ENCODE peak calls at places on chromosomes 13 and 19, in ten cellular contexts. One of them, this sample, is unnamed.
A peak's percentile ranks its signal among the peaks of the same experiment; 100 is the strongest.

GRCh38 chr13:66513728-66514127 is 716.4 kb downstream of the PCDH9 start:
- DNase-seq in Calu3: no peak
- DNase-seq in heart right ventricle: no peak
- DNase-seq in activated B cell treated with CpG ODN at 0.5 μM for 24 hours: no peak
- DNase-seq in OCI-LY7: no peak
- DNase-seq in nephron progenitor cell: no peak
- DNase-seq in pancreas: no peak
- DNase-seq in MM.1S: peak; percentile 76
- DNase-seq in tibial nerve: no peak
- DNase-seq in endothelial cell: no peak
- DNase-seq in this sample: no peak

GRCh38 chr19:35797663-35798062 is 15.0 kb downstream of the PRODH2 start:
- DNase-seq in Calu3: no peak
- DNase-seq in heart right ventricle: no peak
- DNase-seq in activated B cell treated with CpG ODN at 0.5 μM for 24 hours: no peak
- DNase-seq in OCI-LY7: no peak
- DNase-seq in nephron progenitor cell: peak; percentile 38
- DNase-seq in pancreas: no peak
- DNase-seq in MM.1S: no peak
- DNase-seq in tibial nerve: no peak
- DNase-seq in endothelial cell: no peak
- DNase-seq in this sample: no peak

GRCh38 chr19:2305424-2305823 is 2.5 kb downstream of the LINGO3 start:
- DNase-seq in Calu3: no peak
- DNase-seq in heart right ventricle: no peak
- DNase-seq in activated B cell treated with CpG ODN at 0.5 μM for 24 hours: no peak
- DNase-seq in OCI-LY7: no peak
- DNase-seq in nephron progenitor cell: no peak
- DNase-seq in pancreas: no peak
- DNase-seq in MM.1S: no peak
- DNase-seq in tibial nerve: no peak
- DNase-seq in endothelial cell: no peak
- DNase-seq in this sample: no peak

GRCh38 chr13:31096624-31097302 is 64.9 kb downstream of the HSPH1 start:
- DNase-seq in Calu3: peak; percentile 30
- DNase-seq in heart right ventricle: no peak
- DNase-seq in activated B cell treated with CpG ODN at 0.5 μM for 24 hours: no peak
- DNase-seq in OCI-LY7: no peak
- DNase-seq in nephron progenitor cell: no peak
- DNase-seq in pancreas: no peak
- DNase-seq in MM.1S: no peak
- DNase-seq in tibial nerve: no peak
- DNase-seq in endothelial cell: no peak
- DNase-seq in this sample: no peak

GRCh38 chr19:40705362-40705651 is 11.4 kb downstream of the COQ8B start:
- DNase-seq in Calu3: no peak
- DNase-seq in heart right ventricle: peak; percentile 64
- DNase-seq in activated B cell treated with CpG ODN at 0.5 μM for 24 hours: no peak
- DNase-seq in OCI-LY7: no peak
- DNase-seq in nephron progenitor cell: no peak
- DNase-seq in pancreas: no peak
- DNase-seq in MM.1S: no peak
- DNase-seq in tibial nerve: peak; percentile 76
- DNase-seq in endothelial cell: no peak
- DNase-seq in this sample: no peak

GRCh38 chr19:5166262-5166661 is 174.3 kb downstream of the PTPRS start:
- DNase-seq in Calu3: no peak
- DNase-seq in heart right ventricle: no peak
- DNase-seq in activated B cell treated with CpG ODN at 0.5 μM for 24 hours: no peak
- DNase-seq in OCI-LY7: no peak
- DNase-seq in nephron progenitor cell: no peak
- DNase-seq in pancreas: no peak
- DNase-seq in MM.1S: no peak
- DNase-seq in tibial nerve: no peak
- DNase-seq in endothelial cell: no peak
- DNase-seq in this sample: no peak

GRCh38 chr13:30744686-30745085 is 9.3 kb downstream of the ALOX5AP start:
- DNase-seq in Calu3: no peak
- DNase-seq in heart right ventricle: no peak
- DNase-seq in activated B cell treated with CpG ODN at 0.5 μM for 24 hours: no peak
- DNase-seq in OCI-LY7: no peak
- DNase-seq in nephron progenitor cell: no peak
- DNase-seq in pancreas: no peak
- DNase-seq in MM.1S: peak; percentile 16
- DNase-seq in tibial nerve: no peak
- DNase-seq in endothelial cell: no peak
- DNase-seq in this sample: no peak

GRCh38 chr13:93867481-93867880 is 612.0 kb downstream of the DCT start:
- DNase-seq in Calu3: no peak
- DNase-seq in heart right ventricle: no peak
- DNase-seq in activated B cell treated with CpG ODN at 0.5 μM for 24 hours: no peak
- DNase-seq in OCI-LY7: no peak
- DNase-seq in nephron progenitor cell: no peak
- DNase-seq in pancreas: no peak
- DNase-seq in MM.1S: no peak
- DNase-seq in tibial nerve: no peak
- DNase-seq in endothelial cell: no peak
- DNase-seq in this sample: no peak

GRCh38 chr19:10223488-10224213 is 7.5 kb downstream of the S1PR2 start:
- DNase-seq in Calu3: no peak
- DNase-seq in heart right ventricle: no peak
- DNase-seq in activated B cell treated with CpG ODN at 0.5 μM for 24 hours: no peak
- DNase-seq in OCI-LY7: no peak
- DNase-seq in nephron progenitor cell: no peak
- DNase-seq in pancreas: no peak
- DNase-seq in MM.1S: no peak
- DNase-seq in tibial nerve: no peak
- DNase-seq in endothelial cell: no peak
- DNase-seq in this sample: no peak

GRCh38 chr19:10220695-10221094 is 10.4 kb downstream of the S1PR2 start:
- DNase-seq in Calu3: no peak
- DNase-seq in heart right ventricle: no peak
- DNase-seq in activated B cell treated with CpG ODN at 0.5 μM for 24 hours: no peak
- DNase-seq in OCI-LY7: no peak
- DNase-seq in nephron progenitor cell: no peak
- DNase-seq in pancreas: no peak
- DNase-seq in MM.1S: no peak
- DNase-seq in tibial nerve: no peak
- DNase-seq in endothelial cell: no peak
- DNase-seq in this sample: no peak

GRCh38 chr19:10222201-10222890 is 8.8 kb downstream of the S1PR2 start:
- DNase-seq in Calu3: no peak
- DNase-seq in heart right ventricle: no peak
- DNase-seq in activated B cell treated with CpG ODN at 0.5 μM for 24 hours: no peak
- DNase-seq in OCI-LY7: peak; percentile 67
- DNase-seq in nephron progenitor cell: no peak
- DNase-seq in pancreas: no peak
- DNase-seq in MM.1S: peak; percentile 86
- DNase-seq in tibial nerve: no peak
- DNase-seq in endothelial cell: no peak
- DNase-seq in this sample: no peak

GRCh38 chr19:10217085-10217484 is 14.0 kb downstream of the S1PR2 start:
- DNase-seq in Calu3: no peak
- DNase-seq in heart right ventricle: no peak
- DNase-seq in activated B cell treated with CpG ODN at 0.5 μM for 24 hours: no peak
- DNase-seq in OCI-LY7: no peak
- DNase-seq in nephron progenitor cell: no peak
- DNase-seq in pancreas: no peak
- DNase-seq in MM.1S: no peak
- DNase-seq in tibial nerve: no peak
- DNase-seq in endothelial cell: no peak
- DNase-seq in this sample: no peak

DNA sequence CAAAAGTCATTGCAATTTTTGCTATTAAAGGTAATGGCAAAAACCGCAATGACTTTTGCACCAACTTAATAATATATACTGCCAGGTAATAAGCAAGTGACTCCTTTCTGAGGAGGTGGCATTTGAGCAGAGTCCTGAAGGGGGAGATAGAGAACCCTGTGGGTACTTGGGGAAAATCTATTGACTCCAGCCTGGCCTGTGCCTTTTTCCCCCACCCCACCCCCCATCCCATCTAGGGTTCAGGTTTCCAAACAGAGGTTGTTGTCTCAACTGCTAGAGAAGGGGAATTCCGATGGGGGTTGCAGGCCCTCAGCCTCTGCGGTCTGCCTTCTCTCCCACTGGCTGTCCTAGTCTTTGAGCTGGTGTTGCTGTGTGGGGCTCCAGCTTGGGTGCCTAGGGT is 11.5 kb downstream of the S1PR2 start:
- DNase-seq in Calu3: peak; percentile 41
- DNase-seq in heart right ventricle: no peak
- DNase-seq in activated B cell treated with CpG ODN at 0.5 μM for 24 hours: no peak
- DNase-seq in OCI-LY7: peak; percentile 84
- DNase-seq in nephron progenitor cell: peak; percentile 33
- DNase-seq in pancreas: no peak
- DNase-seq in MM.1S: peak; percentile 98
- DNase-seq in tibial nerve: no peak
- DNase-seq in endothelial cell: no peak
- DNase-seq in this sample: no peak
- TF ChIP-seq CTCF in Calu3: no peak
- TF ChIP-seq CTCF in heart right ventricle: peak; percentile 10
- TF ChIP-seq CTCF in activated B cell treated with CpG ODN at 0.5 μM for 24 hours: no peak
- TF ChIP-seq CTCF in OCI-LY7: peak; percentile 83
- TF ChIP-seq CTCF in nephron progenitor cell: peak; percentile 38
- TF ChIP-seq CTCF in pancreas: no peak
- TF ChIP-seq CTCF in MM.1S: peak; percentile 79
- TF ChIP-seq CTCF in tibial nerve: no peak
- TF ChIP-seq CTCF in endothelial cell: peak; percentile 39
- TF ChIP-seq CTCF in this sample: peak; percentile 9

GRCh38 chr13:97751477-97751876 is 202.0 kb upstream of the IPO5 start:
- DNase-seq in Calu3: no peak
- DNase-seq in heart right ventricle: no peak
- DNase-seq in activated B cell treated with CpG ODN at 0.5 μM for 24 hours: no peak
- DNase-seq in OCI-LY7: no peak
- DNase-seq in nephron progenitor cell: no peak
- DNase-seq in pancreas: no peak
- DNase-seq in MM.1S: no peak
- DNase-seq in tibial nerve: no peak
- DNase-seq in endothelial cell: no peak
- DNase-seq in this sample: no peak

GRCh38 chr13:97753269-97753668 is 200.2 kb upstream of the IPO5 start:
- DNase-seq in Calu3: no peak
- DNase-seq in heart right ventricle: no peak
- DNase-seq in activated B cell treated with CpG ODN at 0.5 μM for 24 hours: no peak
- DNase-seq in OCI-LY7: no peak
- DNase-seq in nephron progenitor cell: no peak
- DNase-seq in pancreas: no peak
- DNase-seq in MM.1S: no peak
- DNase-seq in tibial nerve: no peak
- DNase-seq in endothelial cell: no peak
- DNase-seq in this sample: no peak

GRCh38 chr13:97757807-97758206 is 195.7 kb upstream of the IPO5 start:
- DNase-seq in Calu3: no peak
- DNase-seq in heart right ventricle: peak; percentile 29
- DNase-seq in activated B cell treated with CpG ODN at 0.5 μM for 24 hours: no peak
- DNase-seq in OCI-LY7: no peak
- DNase-seq in nephron progenitor cell: no peak
- DNase-seq in pancreas: peak; percentile 14
- DNase-seq in MM.1S: no peak
- DNase-seq in tibial nerve: no peak
- DNase-seq in endothelial cell: no peak
- DNase-seq in this sample: no peak

GRCh38 chr13:97758317-97758716 is 195.2 kb upstream of the IPO5 start:
- DNase-seq in Calu3: no peak
- DNase-seq in heart right ventricle: no peak
- DNase-seq in activated B cell treated with CpG ODN at 0.5 μM for 24 hours: no peak
- DNase-seq in OCI-LY7: no peak
- DNase-seq in nephron progenitor cell: no peak
- DNase-seq in pancreas: no peak
- DNase-seq in MM.1S: no peak
- DNase-seq in tibial nerve: no peak
- DNase-seq in endothelial cell: no peak
- DNase-seq in this sample: no peak

DNA sequence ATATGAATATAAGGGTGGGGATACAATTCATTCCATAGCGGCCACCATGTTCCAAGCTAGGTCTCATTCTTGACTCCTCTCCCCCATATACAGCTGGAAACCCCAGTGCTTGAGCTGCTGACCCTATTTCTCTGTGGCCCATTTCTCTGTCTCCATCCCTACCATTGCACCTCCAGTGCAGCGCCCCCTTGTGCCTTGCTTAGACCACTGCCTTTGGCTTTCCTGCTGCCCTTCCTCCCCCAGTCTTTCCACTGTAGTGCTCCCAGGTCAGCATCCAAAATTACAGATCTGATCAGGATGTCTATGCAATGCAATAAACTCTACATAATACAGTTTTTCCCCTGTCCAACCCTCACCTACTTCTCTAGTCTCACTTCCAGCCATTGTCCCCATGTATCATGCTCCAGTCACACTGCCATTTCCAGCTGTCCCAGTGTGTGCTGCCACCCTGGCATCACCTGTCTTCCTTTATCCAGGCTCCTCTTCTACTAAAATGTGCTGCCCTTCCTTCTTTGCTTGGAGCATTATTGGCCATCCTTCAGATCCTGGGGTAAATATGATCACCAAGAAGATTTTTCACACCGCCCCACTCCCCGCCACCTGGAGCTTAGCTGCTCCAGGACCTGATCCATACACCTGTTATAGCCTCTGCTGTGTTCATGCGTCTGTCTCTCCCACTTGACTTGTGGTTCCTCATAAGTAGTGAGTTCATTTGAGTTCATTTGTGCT is 199.4 kb upstream of the IPO5 start:
- DNase-seq in Calu3: no peak
- DNase-seq in heart right ventricle: no peak
- DNase-seq in activated B cell treated with CpG ODN at 0.5 μM for 24 hours: no peak
- DNase-seq in OCI-LY7: no peak
- DNase-seq in nephron progenitor cell: no peak
- DNase-seq in pancreas: no peak
- DNase-seq in MM.1S: no peak
- DNase-seq in tibial nerve: no peak
- DNase-seq in endothelial cell: no peak
- DNase-seq in this sample: no peak
- TF ChIP-seq CTCF in Calu3: no peak
- TF ChIP-seq CTCF in heart right ventricle: peak; percentile 8
- TF ChIP-seq CTCF in activated B cell treated with CpG ODN at 0.5 μM for 24 hours: no peak
- TF ChIP-seq CTCF in OCI-LY7: peak; percentile 36
- TF ChIP-seq CTCF in nephron progenitor cell: no peak
- TF ChIP-seq CTCF in pancreas: no peak
- TF ChIP-seq CTCF in MM.1S: no peak
- TF ChIP-seq CTCF in tibial nerve: no peak
- TF ChIP-seq CTCF in endothelial cell: peak; percentile 22
- TF ChIP-seq CTCF in this sample: no peak

DNA sequence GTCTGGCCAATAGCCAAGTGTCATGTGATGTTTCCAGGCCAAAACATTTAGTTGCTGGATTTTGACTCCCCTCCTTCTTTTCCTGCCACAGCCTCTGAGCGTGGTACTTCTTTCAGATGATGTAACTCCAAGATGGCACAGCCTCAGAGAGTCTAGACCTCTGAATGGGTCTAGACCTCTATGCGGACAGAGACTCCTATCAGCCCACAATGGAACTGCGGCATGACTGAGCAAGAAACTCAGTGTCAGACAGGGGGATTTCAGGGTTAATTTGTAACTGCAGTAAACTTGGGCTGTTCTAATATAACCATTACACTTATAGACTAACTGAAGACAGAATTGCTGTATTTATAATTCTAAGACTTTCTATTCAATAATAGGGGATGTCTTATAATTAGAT is 42.6 kb upstream of the ZDHHC20 start:
- DNase-seq in Calu3: no peak
- DNase-seq in heart right ventricle: no peak
- DNase-seq in activated B cell treated with CpG ODN at 0.5 μM for 24 hours: no peak
- DNase-seq in OCI-LY7: no peak
- DNase-seq in nephron progenitor cell: no peak
- DNase-seq in pancreas: no peak
- DNase-seq in MM.1S: no peak
- DNase-seq in tibial nerve: no peak
- DNase-seq in endothelial cell: no peak
- DNase-seq in this sample: no peak
- TF ChIP-seq CTCF in Calu3: no peak
- TF ChIP-seq CTCF in heart right ventricle: no peak
- TF ChIP-seq CTCF in activated B cell treated with CpG ODN at 0.5 μM for 24 hours: no peak
- TF ChIP-seq CTCF in OCI-LY7: peak; percentile 34
- TF ChIP-seq CTCF in nephron progenitor cell: no peak
- TF ChIP-seq CTCF in pancreas: no peak
- TF ChIP-seq CTCF in MM.1S: no peak
- TF ChIP-seq CTCF in tibial nerve: no peak
- TF ChIP-seq CTCF in endothelial cell: no peak
- TF ChIP-seq CTCF in this sample: peak; percentile 14

GRCh38 chr19:47331931-47332547 is at the start of gene C5AR2:
- DNase-seq in Calu3: no peak
- DNase-seq in heart right ventricle: no peak
- DNase-seq in activated B cell treated with CpG ODN at 0.5 μM for 24 hours: no peak
- DNase-seq in OCI-LY7: no peak
- DNase-seq in nephron progenitor cell: no peak
- DNase-seq in pancreas: no peak
- DNase-seq in MM.1S: no peak
- DNase-seq in tibial nerve: no peak
- DNase-seq in endothelial cell: no peak
- DNase-seq in this sample: no peak

GRCh38 chr19:47330466-47330869 is 1.5 kb upstream of the C5AR2 start:
- DNase-seq in Calu3: no peak
- DNase-seq in heart right ventricle: no peak
- DNase-seq in activated B cell treated with CpG ODN at 0.5 μM for 24 hours: no peak
- DNase-seq in OCI-LY7: no peak
- DNase-seq in nephron progenitor cell: no peak
- DNase-seq in pancreas: no peak
- DNase-seq in MM.1S: no peak
- DNase-seq in tibial nerve: no peak
- DNase-seq in endothelial cell: no peak
- DNase-seq in this sample: no peak

GRCh38 chr19:47331490-47331889 is 485 bp upstream of the C5AR2 start:
- DNase-seq in Calu3: no peak
- DNase-seq in heart right ventricle: no peak
- DNase-seq in activated B cell treated with CpG ODN at 0.5 μM for 24 hours: no peak
- DNase-seq in OCI-LY7: no peak
- DNase-seq in nephron progenitor cell: no peak
- DNase-seq in pancreas: no peak
- DNase-seq in MM.1S: no peak
- DNase-seq in tibial nerve: no peak
- DNase-seq in endothelial cell: no peak
- DNase-seq in this sample: no peak
- TF ChIP-seq CTCF in Calu3: no peak
- TF ChIP-seq CTCF in heart right ventricle: no peak
- TF ChIP-seq CTCF in activated B cell treated with CpG ODN at 0.5 μM for 24 hours: no peak
- TF ChIP-seq CTCF in OCI-LY7: no peak
- TF ChIP-seq CTCF in nephron progenitor cell: no peak
- TF ChIP-seq CTCF in pancreas: no peak
- TF ChIP-seq CTCF in MM.1S: no peak
- TF ChIP-seq CTCF in tibial nerve: no peak
- TF ChIP-seq CTCF in endothelial cell: no peak
- TF ChIP-seq CTCF in this sample: no peak

This sample was measured in glutamatergic neuron.